ENCODE peak calls at places on chromosomes 11 and 22, in six cellular contexts. D is psoas muscle, C is HCEC 1CT, Q is mesothelial cell of epicardium, N is non-pigmented ciliary epithelial cell, Y is GM23338. V is an unnamed sample.

GRCh38 chr11:123185326-123185725 is 9.7 kb downstream of the CLMP start:
- DNase-seq in D (no peak), C (no peak), Q (no peak), N (no peak), Y (peak; percentile 48), V (no peak)

GRCh38 chr11:62573006-62573591 is 592 bp downstream of the EEF1G start:
- DNase-seq in D (no peak), C (peak; percentile 23), Q (peak; percentile 53), N (no peak), Y (peak; percentile 26), V (no peak)

GRCh38 chr11:33616552-33616951 is 84.1 kb downstream of the C11orf91 start:
- DNase-seq in D (no peak), C (no peak), Q (no peak), N (no peak), Y (no peak), V (peak; percentile 69)

GRCh38 chr11:86459682-86460460 is 85.2 kb downstream of the CCDC81 start:
- DNase-seq in D (no peak), C (peak; percentile 83), Q (peak; percentile 47), N (peak; percentile 64), Y (peak; percentile 8), V (peak; percentile 95)

GRCh38 chr11:45423036-45423435 is 136.9 kb upstream of the SYT13 start:
- DNase-seq in D (no peak), C (no peak), Q (no peak), N (no peak), Y (no peak), V (no peak)

GRCh38 chr22:25661067-25661466 is 80.9 kb upstream of the MYO18B start:
- DNase-seq in D (no peak), C (no peak), Q (no peak), N (no peak), Y (no peak), V (no peak)

GRCh38 chr11:48004456-48004855 is 24.1 kb downstream of the PTPRJ start:
- DNase-seq in D (no peak), C (no peak), Q (no peak), N (no peak), Y (no peak), V (no peak)

GRCh38 chr11:20116825-20117224 is 43.5 kb downstream of the DBX1 start:
- DNase-seq in D (no peak), C (no peak), Q (no peak), N (no peak), Y (no peak), V (no peak)

GRCh38 chr11:130999086-130999485 is 82.8 kb upstream of the SNX19 start:
- DNase-seq in D (no peak), C (peak; percentile 28), Q (no peak), N (peak; percentile 5), Y (no peak), V (peak; percentile 58)

GRCh38 chr11:69460540-69461257 is 20.8 kb upstream of the LINC01488 start:
- DNase-seq in D (no peak), C (peak; percentile 91), Q (no peak), N (no peak), Y (no peak), V (peak; percentile 95)

GRCh38 chr11:93587858-93588581 is 44.8 kb upstream of the SMCO4 start:
- DNase-seq in D (no peak), C (no peak), Q (no peak), N (no peak), Y (no peak), V (no peak)

GRCh38 chr11:70805971-70806370 is 407.6 kb downstream of the CTTN start:
- DNase-seq in D (no peak), C (no peak), Q (no peak), N (no peak), Y (no peak), V (no peak)

GRCh38 chr11:133163463-133164419 is 368.6 kb downstream of the OPCML start:
- DNase-seq in D (no peak), C (no peak), Q (no peak), N (peak; percentile 1), Y (peak; percentile 86), V (peak; percentile 20)

GRCh38 chr11:44519989-44520737 is 45.3 kb upstream of the CD82 start:
- DNase-seq in D (no peak), C (no peak), Q (peak; percentile 77), N (no peak), Y (peak; percentile 39), V (no peak)

GRCh38 chr11:70158201-70158600 is 44.9 kb upstream of the FADD start:
- DNase-seq in D (peak; percentile 82), C (no peak), Q (no peak), N (no peak), Y (peak; percentile 88), V (peak; percentile 19)

GRCh38 chr11:128948583-128948982 is 5.9 kb upstream of the TP53AIP1 start:
- DNase-seq in D (no peak), C (peak; percentile 7), Q (no peak), N (no peak), Y (peak; percentile 61), V (no peak)

GRCh38 chr11:106939157-106939556 is 79.1 kb downstream of the GUCY1A2 start:
- DNase-seq in D (no peak), C (no peak), Q (no peak), N (no peak), Y (no peak), V (no peak)

GRCh38 chr11:8917157-8917820 is 6.3 kb downstream of the AKIP1 start:
- DNase-seq in D (no peak), C (peak; percentile 87), Q (peak; percentile 49), N (peak; percentile 88), Y (peak; percentile 77), V (peak; percentile 93)

GRCh38 chr11:11230802-11231562 is 122.1 kb downstream of the CSNK2A3 start:
- DNase-seq in D (no peak), C (no peak), Q (no peak), N (no peak), Y (peak; percentile 82), V (no peak)

GRCh38 chr11:62497132-62497915 is 49.3 kb downstream of the AHNAK start:
- DNase-seq in D (no peak), C (peak; percentile 91), Q (no peak), N (no peak), Y (peak; percentile 78), V (peak; percentile 81)

GRCh38 chr11:108512706-108513105 is 14.5 kb upstream of the POGLUT3 start:
- DNase-seq in D (no peak), C (no peak), Q (no peak), N (no peak), Y (no peak), V (no peak)

GRCh38 chr11:61927501-61927900 is 10.1 kb upstream of the RAB3IL1 start:
- DNase-seq in D (no peak), C (no peak), Q (no peak), N (no peak), Y (no peak), V (no peak)

GRCh38 chr11:57237204-57237681 is at the start of gene APLNR:
- DNase-seq in D (no peak), C (no peak), Q (no peak), N (no peak), Y (no peak), V (no peak)

GRCh38 chr11:67429038-67429668 is 859 bp downstream of the RPS6KB2 start:
- DNase-seq in D (no peak), C (no peak), Q (no peak), N (no peak), Y (no peak), V (no peak)

GRCh38 chr11:120095516-120095915 is 42.4 kb downstream of the TRIM29 start:
- DNase-seq in D (no peak), C (no peak), Q (no peak), N (no peak), Y (no peak), V (no peak)

GRCh38 chr11:132106336-132106982 is 736.0 kb downstream of the NTM start:
- DNase-seq in D (no peak), C (no peak), Q (no peak), N (no peak), Y (no peak), V (peak; percentile 13)

GRCh38 chr11:71447791-71448256 is 369 bp downstream of the DHCR7 start:
- DNase-seq in D (no peak), C (peak; percentile 9), Q (peak; percentile 77), N (no peak), Y (peak; percentile 68), V (no peak)

GRCh38 chr11:85096939-85097338 is 530.2 kb downstream of the DLG2 start:
- DNase-seq in D (no peak), C (no peak), Q (no peak), N (no peak), Y (no peak), V (no peak)

GRCh38 chr11:78525720-78526119 is 48.9 kb downstream of the NARS2 start:
- DNase-seq in D (no peak), C (no peak), Q (no peak), N (no peak), Y (no peak), V (no peak)

GRCh38 chr11:11408436-11409221 is 55.6 kb upstream of the CSNK2A3 start:
- DNase-seq in D (no peak), C (no peak), Q (no peak), N (no peak), Y (no peak), V (no peak)

GRCh38 chr11:120858740-120859139 is 165.2 kb upstream of the TBCEL start:
- DNase-seq in D (no peak), C (no peak), Q (no peak), N (no peak), Y (peak; percentile 47), V (peak; percentile 25)

GRCh38 chr11:95566151-95566670 is 223.4 kb downstream of the FAM76B start:
- DNase-seq in D (no peak), C (no peak), Q (no peak), N (no peak), Y (no peak), V (no peak)

GRCh38 chr11:14506532-14506931 is 6.9 kb upstream of the COPB1 start:
- DNase-seq in D (no peak), C (no peak), Q (no peak), N (no peak), Y (no peak), V (peak; percentile 51)